ENCODE peak calls at places on chromosomes 5 and 9, in ten cellular contexts. E is COR-L47; S is activated T-cell treated with anti-CD3 and anti-CD28 coated beads, Interleukin-2, amount 50 U/mL, for 72 hours; N is dermis blood vessel endothelial cell; M is left ventricle myocardium inferior; Y is small intestine; G is GM20000; R is stimulated activated CD8-positive, alpha-beta memory T cell treated with anti-CD3 and anti-CD28 coated beads, Interleukin-4, amount 100 ng/mL, for 1 hour; V is iPS-NIHi11; U is endodermal cell. L is an unnamed sample.
A peak's percentile ranks its signal among the peaks of the same experiment; 100 is the strongest.

GRCh38 chr9:77161966-77162365 is 15.4 kb upstream of the VPS13A start:
- DNase-seq in N (no peak), U (no peak), S (no peak), V (no peak), R (no peak), G (no peak), E (no peak), M (no peak), Y (no peak), L (no peak)

GRCh38 chr9:107176701-107177100 is 106.4 kb upstream of the RAD23B start:
- DNase-seq in G (no peak), R (no peak), V (no peak), E (no peak), N (no peak), M (no peak), Y (no peak), U (no peak), S (no peak), L (no peak)

GRCh38 chr5:59319286-59319685 is 574.2 kb downstream of the PDE4D start:
- DNase-seq in M (no peak), R (no peak), Y (no peak), V (no peak), S (no peak), G (no peak), U (no peak), E (no peak), N (peak; percentile 47), L (no peak)

GRCh38 chr5:168449166-168449565 is 37.1 kb upstream of the RARS1 start:
- DNase-seq in U (no peak), G (no peak), S (no peak), E (no peak), Y (no peak), M (no peak), N (no peak), V (no peak), R (no peak), L (no peak)

GRCh38 chr5:39156082-39156481 is 63.3 kb downstream of the FYB1 start:
- DNase-seq in E (no peak), U (no peak), Y (no peak), G (no peak), V (no peak), M (no peak), R (no peak), S (no peak), N (no peak), L (no peak)

GRCh38 chr5:118611332-118611945 is 376.9 kb downstream of the DTWD2 start:
- DNase-seq in U (peak; percentile 81), Y (peak; percentile 21), R (no peak), S (peak; percentile 6), M (no peak), G (peak; percentile 22), V (peak; percentile 63), E (no peak), N (no peak), L (peak; percentile 63)

GRCh38 chr9:89802809-89803355 is 198.1 kb downstream of the GADD45G start:
- DNase-seq in U (peak; percentile 35), G (no peak), N (no peak), M (peak; percentile 84), E (peak; percentile 47), S (no peak), R (no peak), Y (no peak), V (no peak), L (no peak)

GRCh38 chr9:75997196-75997595 is 106.7 kb downstream of the PCSK5 start:
- DNase-seq in G (no peak), R (no peak), U (no peak), Y (no peak), V (no peak), E (no peak), N (no peak), M (no peak), S (no peak), L (no peak)

GRCh38 chr5:123617561-123617960 is 105.6 kb downstream of the CSNK1G3 start:
- DNase-seq in G (no peak), V (no peak), M (no peak), N (no peak), E (no peak), R (no peak), U (no peak), S (no peak), Y (no peak), L (no peak)

GRCh38 chr5:4419276-4419675 is 720.9 kb upstream of the ADAMTS16 start:
- DNase-seq in V (no peak), M (no peak), Y (no peak), N (no peak), G (no peak), R (no peak), U (no peak), E (no peak), S (no peak), L (no peak)

GRCh38 chr5:174910245-174910737 is 185.9 kb downstream of the MSX2 start:
- DNase-seq in V (peak; percentile 91), M (peak; percentile 61), U (peak; percentile 94), S (peak; percentile 70), Y (peak; percentile 55), N (peak; percentile 59), E (peak; percentile 44), G (peak; percentile 79), R (peak; percentile 6), L (peak; percentile 85)

GRCh38 chr5:141094481-141095262 is at the start of gene PCDHB2:
- DNase-seq in E (peak; percentile 55), N (peak; percentile 50), M (no peak), U (peak; percentile 91), R (no peak), Y (no peak), S (no peak), G (no peak), V (peak; percentile 67), L (no peak)

GRCh38 chr9:880725-881124 is 39.2 kb downstream of the DMRT1 start:
- DNase-seq in V (no peak), S (no peak), G (peak; percentile 34), N (no peak), R (no peak), U (no peak), Y (no peak), M (no peak), E (no peak), L (no peak)

GRCh38 chr9:136587944-136588662 is 42.3 kb upstream of the NOTCH1 start:
- DNase-seq in V (peak; percentile 81), N (peak; percentile 50), U (peak; percentile 97), E (peak; percentile 56), Y (no peak), G (no peak), S (no peak), M (no peak), R (no peak), L (no peak)

GRCh38 chr9:35333551-35333950 is 156.4 kb upstream of the RUSC2 start:
- DNase-seq in R (no peak), Y (no peak), V (no peak), U (no peak), G (no peak), N (peak; percentile 52), S (no peak), E (no peak), M (no peak), L (no peak)

GRCh38 chr5:79193643-79194042 is 42.3 kb upstream of the JMY start:
- DNase-seq in N (peak; percentile 18), R (no peak), V (no peak), S (no peak), M (no peak), Y (no peak), E (no peak), G (no peak), U (no peak), L (no peak)

GRCh38 chr9:98707158-98708102 is 1.3 kb downstream of the GABBR2 start:
- DNase-seq in G (peak; percentile 70), R (no peak), Y (peak; percentile 42), E (peak; percentile 79), S (peak; percentile 38), M (peak; percentile 39), N (peak; percentile 82), U (peak; percentile 95), V (peak; percentile 80), L (no peak)

GRCh38 chr5:88880196-88880595 is 2.8 kb downstream of the MEF2C start:
- DNase-seq in N (no peak), G (no peak), Y (no peak), E (no peak), V (no peak), M (no peak), R (no peak), U (no peak), S (no peak), L (peak; percentile 67)

GRCh38 chr9:137982132-137982666 is 104.6 kb downstream of the CACNA1B start:
- DNase-seq in G (no peak), E (no peak), N (no peak), R (no peak), V (no peak), Y (no peak), S (no peak), M (no peak), U (no peak), L (no peak)

GRCh38 chr5:1633605-1634336 is 110.0 kb upstream of the LPCAT1 start:
- DNase-seq in E (peak; percentile 65), V (peak; percentile 91), M (peak; percentile 83), N (peak; percentile 46), S (peak; percentile 89), Y (peak; percentile 79), R (peak; percentile 52), G (peak; percentile 95), U (peak; percentile 94), L (peak; percentile 95)

GRCh38 chr5:176364765-176365662 is at the start of gene ARL10:
- DNase-seq in M (peak; percentile 48), Y (no peak), G (peak; percentile 89), U (peak; percentile 79), N (peak; percentile 49), V (peak; percentile 62), R (no peak), S (peak; percentile 75), E (peak; percentile 9), L (peak; percentile 66)

GRCh38 chr9:105572455-105572854 is 14.5 kb downstream of the FKTN start:
- DNase-seq in S (no peak), R (no peak), M (no peak), E (no peak), N (no peak), Y (no peak), U (no peak), V (no peak), G (no peak), L (no peak)

GRCh38 chr9:127970401-127971313 is 10.1 kb downstream of the EEIG1 start:
- DNase-seq in U (no peak), R (peak; percentile 28), M (no peak), N (no peak), Y (no peak), E (peak; percentile 90), S (peak; percentile 86), G (peak; percentile 92), V (no peak), L (peak; percentile 69)

GRCh38 chr5:115423541-115423940 is 121.0 kb downstream of the FEM1C start:
- DNase-seq in Y (peak; percentile 78), M (peak; percentile 81), V (no peak), S (no peak), N (peak; percentile 21), E (no peak), G (no peak), U (no peak), R (no peak), L (no peak)

GRCh38 chr9:18604971-18605370 is 131.0 kb downstream of the ADAMTSL1 start:
- DNase-seq in V (no peak), M (no peak), R (no peak), U (no peak), Y (no peak), G (no peak), N (no peak), E (no peak), S (no peak), L (no peak)

GRCh38 chr5:114243983-114244305 is 117.9 kb upstream of the KCNN2 start:
- DNase-seq in Y (no peak), E (no peak), S (no peak), M (no peak), V (no peak), U (no peak), G (no peak), R (no peak), N (no peak), L (no peak)

GRCh38 chr5:81310402-81311063 is 9.1 kb downstream of the ZCCHC9 start:
- DNase-seq in E (no peak), Y (no peak), V (no peak), U (no peak), G (no peak), S (no peak), N (no peak), M (no peak), R (no peak), L (no peak)

GRCh38 chr5:82620957-82621600 is 342.9 kb upstream of the RPS23 start:
- DNase-seq in E (no peak), R (no peak), G (no peak), Y (no peak), V (no peak), N (no peak), M (no peak), U (no peak), S (no peak), L (no peak)

L was measured in Karpas-422.